ENCODE peak calls at places on chromosomes 6 and 20, in four cellular contexts. Z, T, S and W are unnamed samples.

GRCh38 chr20:62752181-62752670 is 43.6 kb downstream of the NTSR1 start:
- DNase-seq in Z (peak), T (no peak), S (no peak), W (no peak)

GRCh38 chr20:20571068-20571780 is 141.2 kb downstream of the RALGAPA2 start:
- DNase-seq in Z (no peak), T (no peak), S (no peak), W (no peak)

GRCh38 chr6:2237001-2237400 is 8.4 kb downstream of the GMDS start:
- DNase-seq in Z (peak), T (no peak), S (no peak), W (no peak)

GRCh38 chr20:50141018-50141675 is 12.4 kb downstream of the PEDS1 start:
- DNase-seq in Z (no peak), T (no peak), S (no peak), W (no peak)

GRCh38 chr20:44467289-44467883 is 8.3 kb upstream of the TTPAL start:
- DNase-seq in Z (peak), T (no peak), S (no peak), W (no peak)

GRCh38 chr6:114619621-114620020 is 276.8 kb upstream of the HS3ST5 start:
- DNase-seq in Z (no peak), T (no peak), S (no peak), W (no peak)

GRCh38 chr20:23114018-23114417 is 27.9 kb upstream of the CD93 start:
- DNase-seq in Z (no peak), T (no peak), S (no peak), W (no peak)

GRCh38 chr6:161273356-161273751 is 507 bp downstream of the AGPAT4 start:
- DNase-seq in Z (no peak), T (no peak), S (peak), W (no peak)

GRCh38 chr6:82740066-82740465 is 325.6 kb downstream of the UBE3D start:
- DNase-seq in Z (no peak), T (no peak), S (no peak), W (no peak)

GRCh38 chr20:36017034-36017951 is 48.9 kb downstream of the CNBD2 start:
- DNase-seq in Z (peak), T (no peak), S (no peak), W (no peak)

GRCh38 chr20:50713677-50714101 is 17.7 kb upstream of the PARD6B start:
- DNase-seq in Z (peak), T (no peak), S (no peak), W (no peak)

GRCh38 chr6:1787894-1788293 is 178.2 kb downstream of the FOXC1 start:
- DNase-seq in Z (peak), T (no peak), S (no peak), W (no peak)

DNA sequence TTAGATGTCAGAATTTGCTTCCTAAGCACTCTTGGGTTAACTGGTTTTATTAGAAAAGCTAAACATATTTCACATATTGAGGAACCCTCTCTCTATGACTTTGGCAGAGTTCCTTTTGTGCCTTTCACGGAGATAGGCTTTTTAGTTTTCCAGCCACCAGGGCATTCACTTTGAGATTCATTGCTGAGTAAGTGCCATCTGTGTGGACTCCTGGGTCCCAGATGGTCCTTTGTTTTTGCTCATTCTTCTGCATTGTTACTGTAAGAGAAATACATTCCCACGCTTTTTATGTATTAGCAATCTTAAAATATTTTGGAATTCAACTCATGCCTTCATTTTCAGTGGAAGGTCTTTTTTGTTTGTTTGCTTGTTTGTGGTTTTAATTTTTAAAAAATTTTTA is 76.3 kb upstream of the PHACTR2 start:
- DNase-seq in Z (no peak), T (no peak), S (no peak), W (no peak)
- TF ChIP-seq CTCF in Z (no peak), T (no peak), S (no peak), W (no peak)

DNA sequence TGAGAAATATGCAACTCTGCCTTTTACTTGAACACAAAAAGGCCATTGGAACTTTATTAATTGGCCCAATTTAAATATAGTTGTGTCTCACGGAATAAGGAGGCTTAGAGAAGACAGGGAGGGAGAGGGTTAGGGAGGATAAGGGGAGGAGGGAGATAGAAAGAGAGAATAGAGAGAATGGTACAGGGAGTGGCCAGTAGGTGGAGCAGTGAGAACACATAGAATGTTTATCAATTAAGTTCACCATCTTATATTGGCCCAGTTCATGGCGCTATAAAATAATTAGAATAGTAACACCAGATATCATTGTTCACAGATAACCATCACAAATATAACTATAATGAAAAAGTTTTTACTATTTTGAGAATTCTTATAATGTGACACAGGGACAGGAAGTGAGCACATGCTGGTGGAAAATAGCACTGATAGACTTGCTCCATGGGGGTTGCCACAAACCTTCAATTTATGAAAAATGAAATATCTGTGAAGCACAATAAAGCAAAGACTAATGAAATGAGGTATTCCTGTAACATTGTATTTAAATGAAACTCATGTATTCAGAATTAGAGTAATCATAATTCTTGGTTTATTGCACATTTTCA is 374.1 kb upstream of the MANEA start:
- DNase-seq in Z (peak), T (no peak), S (peak), W (no peak)
- TF ChIP-seq CTCF in Z (peak), T (peak), S (peak), W (peak)

GRCh38 chr6:137589067-137589848 is 95.1 kb upstream of the OLIG3 start:
- DNase-seq in Z (no peak), T (peak), S (peak), W (no peak)

GRCh38 chr6:137590684-137591083 is 96.5 kb upstream of the OLIG3 start:
- DNase-seq in Z (no peak), T (no peak), S (no peak), W (no peak)

DNA sequence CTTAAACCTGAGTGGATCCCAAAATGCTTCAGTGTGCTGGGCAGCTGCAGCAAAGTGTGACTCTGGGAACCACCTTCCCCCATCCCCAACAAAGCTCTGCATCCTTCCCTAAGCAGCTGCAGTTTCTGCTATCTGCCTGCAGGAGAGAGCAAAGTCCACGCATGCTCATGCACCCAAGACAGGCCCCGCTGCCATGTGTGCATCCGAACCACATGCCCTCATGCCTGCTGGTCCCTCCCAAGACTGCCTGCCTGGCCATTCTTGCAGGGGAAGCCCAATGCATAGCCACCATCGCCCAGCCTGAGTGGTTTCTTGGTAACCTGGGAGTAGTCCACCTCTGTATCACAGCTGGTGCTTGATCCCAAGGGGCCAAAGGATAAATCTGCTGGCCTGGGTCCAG is 94.3 kb upstream of the OLIG3 start:
- DNase-seq in Z (no peak), T (no peak), S (no peak), W (no peak)
- TF ChIP-seq CTCF in Z (no peak), T (no peak), S (no peak), W (no peak)

GRCh38 chr20:57695012-57695411 is 14.8 kb downstream of the PMEPA1 start:
- DNase-seq in Z (peak), T (no peak), S (no peak), W (no peak)

GRCh38 chr20:57694481-57694880 is 15.3 kb downstream of the PMEPA1 start:
- DNase-seq in Z (no peak), T (no peak), S (no peak), W (no peak)

GRCh38 chr20:57692393-57692792 is 17.4 kb downstream of the PMEPA1 start:
- DNase-seq in Z (no peak), T (no peak), S (no peak), W (no peak)

GRCh38 chr20:57693670-57694329 is 16.0 kb downstream of the PMEPA1 start:
- DNase-seq in Z (no peak), T (no peak), S (peak), W (no peak)

GRCh38 chr20:57693002-57693582 is 16.7 kb downstream of the PMEPA1 start:
- DNase-seq in Z (peak), T (peak), S (peak), W (no peak)
- TF ChIP-seq CTCF in Z (peak), T (peak), S (peak), W (no peak)

GRCh38 chr6:14396826-14397517 is 279.4 kb downstream of the CD83 start:
- DNase-seq in Z (no peak), T (no peak), S (no peak), W (no peak)
- TF ChIP-seq CTCF in Z (peak), T (no peak), S (peak), W (peak)

GRCh38 chr6:145457556-145457955 is 277.8 kb downstream of the EPM2A start:
- DNase-seq in Z (no peak), T (no peak), S (no peak), W (no peak)

GRCh38 chr6:145454006-145454405 is 281.3 kb downstream of the EPM2A start:
- DNase-seq in Z (no peak), T (no peak), S (no peak), W (no peak)

GRCh38 chr6:145453376-145453775 is 281.9 kb downstream of the EPM2A start:
- DNase-seq in Z (no peak), T (no peak), S (no peak), W (no peak)
- TF ChIP-seq CTCF in Z (no peak), T (no peak), S (peak), W (no peak)